ENCODE peak calls at places on chromosomes 4 and X, in seven cellular contexts. One of them, this sample, is unnamed. For H3K27me3, the result is how much of the 10 kb centered on the place peaks cover.

GRCh38 chr4:103099691-103100392 is at the start of gene BDH2:
- DNase-seq in cardiac muscle cell: peak
- DNase-seq in uterus: peak
- DNase-seq in dorsolateral prefrontal cortex: peak
- DNase-seq in tibial artery: peak
- DNase-seq in right lobe of liver: no peak
- DNase-seq in fibroblast of lung: peak
- DNase-seq in this sample: no peak

GRCh38 chr4:2667428-2667827 is 88.7 kb downstream of the TNIP2 start:
- DNase-seq in cardiac muscle cell: no peak
- DNase-seq in uterus: no peak
- DNase-seq in dorsolateral prefrontal cortex: no peak
- DNase-seq in tibial artery: no peak
- DNase-seq in right lobe of liver: no peak
- DNase-seq in fibroblast of lung: peak
- DNase-seq in this sample: no peak

GRCh38 chrX:78452356-78452755 is 124.9 kb upstream of the CYSLTR1 start:
- DNase-seq in cardiac muscle cell: no peak
- DNase-seq in uterus: no peak
- DNase-seq in dorsolateral prefrontal cortex: no peak
- DNase-seq in tibial artery: no peak
- DNase-seq in right lobe of liver: no peak
- DNase-seq in fibroblast of lung: no peak
- DNase-seq in this sample: no peak

GRCh38 chr4:120865985-120866384 is 56.5 kb downstream of the PRDM5 start:
- DNase-seq in cardiac muscle cell: no peak
- DNase-seq in uterus: no peak
- DNase-seq in dorsolateral prefrontal cortex: no peak
- DNase-seq in tibial artery: no peak
- DNase-seq in right lobe of liver: no peak
- DNase-seq in fibroblast of lung: no peak
- DNase-seq in this sample: no peak

GRCh38 chrX:46953137-46953527 is 40.9 kb downstream of the JADE3 start:
- DNase-seq in cardiac muscle cell: peak
- DNase-seq in uterus: no peak
- DNase-seq in dorsolateral prefrontal cortex: no peak
- DNase-seq in tibial artery: no peak
- DNase-seq in right lobe of liver: no peak
- DNase-seq in fibroblast of lung: no peak
- DNase-seq in this sample: no peak

GRCh38 chrX:71251456-71251973 is 2.4 kb downstream of the ZMYM3 start:
- DNase-seq in cardiac muscle cell: no peak
- DNase-seq in uterus: no peak
- DNase-seq in dorsolateral prefrontal cortex: no peak
- DNase-seq in tibial artery: no peak
- DNase-seq in right lobe of liver: no peak
- DNase-seq in fibroblast of lung: no peak
- DNase-seq in this sample: no peak

GRCh38 chrX:123313486-123313885 is 129.4 kb downstream of the GRIA3 start:
- DNase-seq in cardiac muscle cell: no peak
- DNase-seq in uterus: no peak
- DNase-seq in dorsolateral prefrontal cortex: no peak
- DNase-seq in tibial artery: no peak
- DNase-seq in right lobe of liver: no peak
- DNase-seq in fibroblast of lung: no peak
- DNase-seq in this sample: no peak

GRCh38 chr4:10088135-10089010 is 28.2 kb downstream of the WDR1 start:
- DNase-seq in cardiac muscle cell: no peak
- DNase-seq in uterus: no peak
- DNase-seq in dorsolateral prefrontal cortex: no peak
- DNase-seq in tibial artery: no peak
- DNase-seq in right lobe of liver: peak
- DNase-seq in fibroblast of lung: no peak
- DNase-seq in this sample: no peak

GRCh38 chr4:139099366-139099982 is 77.5 kb downstream of the ELF2 start:
- DNase-seq in cardiac muscle cell: peak
- DNase-seq in uterus: peak
- DNase-seq in dorsolateral prefrontal cortex: peak
- DNase-seq in tibial artery: peak
- DNase-seq in right lobe of liver: no peak
- DNase-seq in fibroblast of lung: peak
- DNase-seq in this sample: no peak

GRCh38 chr4:182807841-182808548 is 109.2 kb downstream of the DCTD start:
- DNase-seq in cardiac muscle cell: no peak
- DNase-seq in uterus: no peak
- DNase-seq in dorsolateral prefrontal cortex: no peak
- DNase-seq in tibial artery: no peak
- DNase-seq in right lobe of liver: no peak
- DNase-seq in fibroblast of lung: no peak
- DNase-seq in this sample: no peak

GRCh38 chr4:90030953-90031352 is 96.2 kb upstream of the CCSER1 start:
- DNase-seq in cardiac muscle cell: no peak
- DNase-seq in uterus: no peak
- DNase-seq in dorsolateral prefrontal cortex: no peak
- DNase-seq in tibial artery: no peak
- DNase-seq in right lobe of liver: no peak
- DNase-seq in fibroblast of lung: no peak
- DNase-seq in this sample: no peak

GRCh38 chr4:56305390-56305789 is 81.9 kb downstream of the AASDH start:
- DNase-seq in cardiac muscle cell: no peak
- DNase-seq in uterus: no peak
- DNase-seq in dorsolateral prefrontal cortex: no peak
- DNase-seq in tibial artery: no peak
- DNase-seq in right lobe of liver: no peak
- DNase-seq in fibroblast of lung: no peak
- DNase-seq in this sample: no peak

GRCh38 chr4:116016201-116016600 is 902.8 kb upstream of the NDST4 start:
- DNase-seq in cardiac muscle cell: peak
- DNase-seq in uterus: no peak
- DNase-seq in dorsolateral prefrontal cortex: no peak
- DNase-seq in tibial artery: no peak
- DNase-seq in right lobe of liver: no peak
- DNase-seq in fibroblast of lung: peak
- DNase-seq in this sample: no peak

GRCh38 chr4:2570551-2571222 is 34.2 kb downstream of the FAM193A start:
- DNase-seq in cardiac muscle cell: no peak
- DNase-seq in uterus: no peak
- DNase-seq in dorsolateral prefrontal cortex: no peak
- DNase-seq in tibial artery: no peak
- DNase-seq in right lobe of liver: no peak
- DNase-seq in fibroblast of lung: no peak
- DNase-seq in this sample: no peak

GRCh38 chr4:159227378-159227777 is 124.5 kb downstream of the RAPGEF2 start:
- DNase-seq in cardiac muscle cell: no peak
- DNase-seq in uterus: no peak
- DNase-seq in dorsolateral prefrontal cortex: no peak
- DNase-seq in tibial artery: no peak
- DNase-seq in right lobe of liver: no peak
- DNase-seq in fibroblast of lung: no peak
- DNase-seq in this sample: no peak
- H3K27ac ChIP-seq in cardiac muscle cell: peak
- H3K27ac ChIP-seq in uterus: peak
- H3K27ac ChIP-seq in dorsolateral prefrontal cortex: peak
- H3K27ac ChIP-seq in tibial artery: peak
- H3K27ac ChIP-seq in right lobe of liver: no peak
- H3K27ac ChIP-seq in fibroblast of lung: peak
- H3K27ac ChIP-seq in this sample: peak

GRCh38 chrX:619812-620493 is 10.6 kb upstream of the SHOX start:
- DNase-seq in cardiac muscle cell: no peak
- DNase-seq in uterus: no peak
- DNase-seq in dorsolateral prefrontal cortex: no peak
- DNase-seq in tibial artery: no peak
- DNase-seq in right lobe of liver: no peak
- DNase-seq in fibroblast of lung: no peak
- DNase-seq in this sample: no peak
- H3K27me3 ChIP-seq in cardiac muscle cell: half or more
- H3K27me3 ChIP-seq in uterus: under half
- H3K27me3 ChIP-seq in dorsolateral prefrontal cortex: half or more
- H3K27me3 ChIP-seq in tibial artery: half or more
- H3K27me3 ChIP-seq in right lobe of liver: under half
- H3K27me3 ChIP-seq in fibroblast of lung: under half
- H3K27me3 ChIP-seq in this sample: under half

DNA sequence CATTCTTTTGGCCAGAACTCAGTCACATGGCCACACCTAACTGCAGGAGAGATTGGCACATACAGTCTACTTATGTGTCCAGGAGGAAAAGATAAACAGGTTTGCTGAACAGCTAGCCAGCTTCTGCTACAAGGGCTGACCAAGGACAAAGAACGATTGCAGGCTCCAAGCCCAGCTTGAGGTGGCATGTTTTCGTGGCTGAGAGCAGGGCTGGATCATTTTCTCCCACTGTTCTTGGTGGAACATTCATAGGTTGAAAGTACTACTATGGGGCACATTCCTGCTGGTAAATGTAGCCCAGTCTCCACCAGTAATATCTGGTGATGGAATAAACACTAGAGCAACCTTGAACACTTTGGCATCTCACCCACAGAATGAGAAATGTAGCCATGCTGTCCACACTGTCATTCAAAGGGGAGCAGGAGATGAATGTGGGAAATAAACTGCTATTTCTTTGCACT is 28.3 kb downstream of the NHS start:
- DNase-seq in cardiac muscle cell: no peak
- DNase-seq in uterus: no peak
- DNase-seq in dorsolateral prefrontal cortex: no peak
- DNase-seq in tibial artery: no peak
- DNase-seq in right lobe of liver: no peak
- DNase-seq in fibroblast of lung: no peak
- DNase-seq in this sample: no peak
- H3K27ac ChIP-seq in cardiac muscle cell: peak
- H3K27ac ChIP-seq in uterus: no peak
- H3K27ac ChIP-seq in dorsolateral prefrontal cortex: no peak
- H3K27ac ChIP-seq in tibial artery: peak
- H3K27ac ChIP-seq in right lobe of liver: no peak
- H3K27ac ChIP-seq in fibroblast of lung: no peak
- H3K27ac ChIP-seq in this sample: peak

GRCh38 chrX:102624105-102624504 is 24.8 kb downstream of the ARMCX5 start:
- DNase-seq in cardiac muscle cell: peak
- DNase-seq in uterus: no peak
- DNase-seq in dorsolateral prefrontal cortex: no peak
- DNase-seq in tibial artery: no peak
- DNase-seq in right lobe of liver: no peak
- DNase-seq in fibroblast of lung: no peak
- DNase-seq in this sample: no peak

GRCh38 chrX:102627640-102628039 is 23.6 kb upstream of the GPRASP1 start:
- DNase-seq in cardiac muscle cell: no peak
- DNase-seq in uterus: no peak
- DNase-seq in dorsolateral prefrontal cortex: no peak
- DNase-seq in tibial artery: no peak
- DNase-seq in right lobe of liver: no peak
- DNase-seq in fibroblast of lung: no peak
- DNase-seq in this sample: no peak
- H3K27me3 ChIP-seq in cardiac muscle cell: under half
- H3K27me3 ChIP-seq in uterus: under half
- H3K27me3 ChIP-seq in dorsolateral prefrontal cortex: under half
- H3K27me3 ChIP-seq in tibial artery: under half
- H3K27me3 ChIP-seq in right lobe of liver: under half
- H3K27me3 ChIP-seq in fibroblast of lung: under half
- H3K27me3 ChIP-seq in this sample: under half

GRCh38 chr4:186537843-186538521 is 17.4 kb downstream of the MTNR1A start:
- DNase-seq in cardiac muscle cell: no peak
- DNase-seq in uterus: no peak
- DNase-seq in dorsolateral prefrontal cortex: no peak
- DNase-seq in tibial artery: no peak
- DNase-seq in right lobe of liver: no peak
- DNase-seq in fibroblast of lung: no peak
- DNase-seq in this sample: no peak
- H3K27ac ChIP-seq in cardiac muscle cell: no peak
- H3K27ac ChIP-seq in uterus: no peak
- H3K27ac ChIP-seq in dorsolateral prefrontal cortex: no peak
- H3K27ac ChIP-seq in tibial artery: no peak
- H3K27ac ChIP-seq in right lobe of liver: no peak
- H3K27ac ChIP-seq in fibroblast of lung: no peak
- H3K27ac ChIP-seq in this sample: no peak

This sample was measured in thoracic aorta.